ENCODE peak calls at places on chromosomes 16 and 17, in six cellular contexts. C is IMR-90, T is H9, X is H1, E is trophoblast cell, M is mesenchymal stem cell. A is an unnamed sample.

GRCh38 chr16:46882940-46883307 is 1.2 kb upstream of the GPT2 start:
- DNase-seq in M (no peak), T (no peak), X (no peak), E (no peak), C (no peak), A (no peak)

GRCh38 chr17:62895650-62896301 is 70.3 kb upstream of the TANC2 start:
- DNase-seq in C (peak), X (no peak), E (peak), T (no peak), M (peak), A (no peak)

GRCh38 chr17:63290784-63291183 is 155.3 kb downstream of the CYB561 start:
- DNase-seq in C (no peak), E (no peak), X (no peak), M (no peak), T (no peak), A (no peak)

GRCh38 chr16:14186007-14186953 is 115.2 kb downstream of the MRTFB start:
- DNase-seq in X (peak), E (peak), M (peak), T (peak), C (peak), A (peak)

GRCh38 chr16:3059723-3060242 is 5.7 kb upstream of the IL32 start:
- DNase-seq in T (no peak), M (no peak), E (no peak), C (no peak), X (no peak), A (no peak)

GRCh38 chr17:44775838-44776621 is 17.2 kb downstream of the ADAM11 start:
- DNase-seq in X (no peak), E (no peak), M (no peak), T (peak), C (no peak), A (no peak)

GRCh38 chr17:19740933-19741332 is 7.2 kb downstream of the ALDH3A1 start:
- DNase-seq in E (no peak), X (no peak), M (no peak), C (no peak), T (no peak), A (no peak)

GRCh38 chr17:19937522-19937921 is 40.1 kb downstream of the AKAP10 start:
- DNase-seq in M (peak), E (peak), C (peak), T (no peak), X (no peak), A (no peak)

GRCh38 chr17:58686980-58687379 is 4.9 kb downstream of the TEX14 start:
- DNase-seq in E (peak), X (no peak), T (no peak), M (no peak), C (no peak), A (no peak)

GRCh38 chr16:57742543-57742942 is 7.0 kb downstream of the KATNB1 start:
- DNase-seq in T (no peak), E (no peak), M (no peak), C (no peak), X (no peak), A (no peak)

GRCh38 chr17:63442549-63443035 is 3.5 kb downstream of the CYB561 start:
- DNase-seq in E (no peak), M (no peak), X (no peak), C (no peak), T (peak), A (no peak)

GRCh38 chr17:39927928-39928867 is 666 bp downstream of the LRRC3C start:
- DNase-seq in X (peak), C (no peak), M (peak), T (peak), E (peak), A (no peak)

GRCh38 chr17:74528491-74529199 is 2.6 kb downstream of the CD300LB start:
- DNase-seq in T (peak), C (no peak), M (no peak), E (peak), X (no peak), A (no peak)

DNA sequence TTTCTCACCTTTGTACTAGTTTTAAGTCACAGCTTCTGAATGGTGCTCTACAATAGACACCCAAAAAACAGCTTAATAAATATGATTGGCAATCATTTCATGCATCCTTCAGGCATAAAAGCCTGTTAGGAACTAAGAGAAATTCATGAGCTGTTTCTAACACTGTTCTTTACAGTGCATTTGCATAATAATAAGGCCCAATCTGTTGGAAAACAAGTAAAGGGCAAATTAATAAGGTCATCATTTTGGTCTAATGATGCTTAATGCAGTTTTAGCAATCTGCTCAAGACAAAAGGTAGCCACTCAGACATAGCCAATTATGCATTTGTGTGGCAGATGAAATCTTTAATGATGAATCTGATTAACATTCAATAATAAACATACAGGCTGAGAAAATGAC is 55.5 kb upstream of the NACA2 start:
- DNase-seq in T (no peak), C (no peak), X (no peak), E (no peak), M (no peak), A (no peak)
- H3K14ac ChIP-seq in T (no peak), C (peak), X (no peak), E (no peak), M (no peak), A (no peak)

GRCh38 chr16:85045077-85045476 is 17.5 kb downstream of the KIAA0513 start:
- DNase-seq in E (no peak), T (no peak), X (no peak), M (no peak), C (no peak), A (no peak)

GRCh38 chr16:85046957-85047866 is 19.6 kb downstream of the KIAA0513 start:
- DNase-seq in M (peak), X (no peak), T (no peak), E (no peak), C (no peak), A (no peak)

GRCh38 chr16:85045641-85046471 is 18.3 kb downstream of the KIAA0513 start:
- DNase-seq in C (no peak), E (no peak), M (no peak), X (no peak), T (no peak), A (no peak)

GRCh38 chr16:85047867-85048455 is 20.4 kb downstream of the KIAA0513 start:
- DNase-seq in T (no peak), C (no peak), E (no peak), X (no peak), M (no peak), A (no peak)

GRCh38 chr16:85046472-85046916 is 18.9 kb downstream of the KIAA0513 start:
- DNase-seq in C (no peak), T (no peak), E (no peak), M (no peak), X (no peak), A (no peak)
- H3K23ac ChIP-seq in C (no peak), T (no peak), E (no peak), M (no peak), X (no peak), A (no peak)

DNA sequence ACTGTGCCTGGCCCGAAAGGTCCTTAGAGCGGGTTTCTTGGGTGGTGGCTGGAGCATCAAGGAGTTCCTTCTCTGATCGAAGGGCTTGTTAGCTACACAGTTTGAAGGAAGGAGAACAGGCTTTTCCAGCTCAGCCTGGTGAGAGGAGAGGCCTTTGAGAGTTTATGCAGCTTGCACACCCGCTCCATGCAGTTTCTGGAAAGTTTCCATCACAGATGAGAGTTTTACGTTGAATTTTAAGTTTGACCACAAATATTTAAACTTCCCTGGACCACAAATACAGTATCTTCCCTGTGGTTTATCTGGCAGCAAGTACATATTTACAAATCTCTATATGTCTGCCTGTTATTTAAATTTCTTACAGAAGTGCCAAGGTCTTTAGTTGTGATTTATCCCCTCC is 56.8 kb downstream of the HIC1 start:
- DNase-seq in C (peak), M (peak), T (no peak), E (peak), X (no peak), A (no peak)
- H4K8ac ChIP-seq in C (no peak), M (peak), T (no peak), E (no peak), X (no peak), A (no peak)

GRCh38 chr17:34673516-34673915 is 94.1 kb downstream of the TMEM132E start:
- DNase-seq in T (no peak), C (no peak), M (no peak), X (no peak), E (no peak), A (no peak)

GRCh38 chr17:34669511-34669910 is 90.1 kb downstream of the TMEM132E start:
- DNase-seq in C (no peak), T (peak), X (no peak), E (no peak), M (no peak), A (no peak)

GRCh38 chr17:34670618-34671017 is 91.2 kb downstream of the TMEM132E start:
- DNase-seq in T (peak), M (no peak), X (no peak), C (no peak), E (no peak), A (no peak)

GRCh38 chr17:34672176-34672785 is 92.9 kb downstream of the TMEM132E start:
- DNase-seq in X (no peak), T (no peak), E (no peak), C (no peak), M (no peak), A (no peak)

GRCh38 chr17:34671191-34671590 is 91.8 kb downstream of the TMEM132E start:
- DNase-seq in E (no peak), T (no peak), M (no peak), C (no peak), X (no peak), A (no peak)
- H3K14ac ChIP-seq in E (no peak), T (no peak), M (no peak), C (no peak), X (no peak), A (no peak)

GRCh38 chr16:80512460-80512859 is 28.3 kb upstream of the DYNLRB2 start:
- DNase-seq in M (no peak), X (no peak), T (no peak), E (no peak), C (no peak), A (no peak)
- H3K23ac ChIP-seq in M (no peak), X (peak), T (no peak), E (no peak), C (no peak), A (no peak)

GRCh38 chr17:81396722-81397313 is 1.6 kb downstream of the BAHCC1 start:
- DNase-seq in X (peak), T (peak), C (no peak), M (peak), E (peak), A (no peak)
- H4K8ac ChIP-seq in X (peak), T (no peak), C (no peak), M (peak), E (peak), A (peak)

DNA sequence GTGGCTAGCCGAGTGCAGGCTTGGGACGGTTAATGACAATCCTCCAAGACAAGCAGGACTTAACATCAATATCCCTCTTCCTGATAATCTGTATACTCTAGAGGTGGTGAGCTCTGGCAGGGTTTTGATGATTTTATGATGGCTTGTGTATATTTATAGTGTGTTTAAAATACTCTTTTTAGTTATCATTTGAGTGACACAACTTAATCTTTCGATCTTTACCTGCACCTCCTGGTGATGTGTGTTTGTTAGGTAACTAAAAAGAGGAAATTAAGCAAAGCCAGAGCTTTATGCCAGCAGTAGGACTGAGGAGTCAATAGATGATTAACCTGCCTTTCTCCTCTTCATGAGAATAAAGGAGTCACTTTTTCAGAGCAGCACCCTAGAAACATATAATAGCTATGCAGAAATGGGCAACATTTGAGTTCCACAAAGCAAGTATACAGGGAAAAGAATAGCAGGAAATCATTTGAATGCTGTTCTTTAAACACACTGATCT is 210.5 kb downstream of the IRX3 start:
- DNase-seq in X (no peak), C (no peak), T (no peak), E (no peak), M (no peak), A (no peak)
- H3K14ac ChIP-seq in X (no peak), C (no peak), T (no peak), E (no peak), M (no peak), A (no peak)

DNA sequence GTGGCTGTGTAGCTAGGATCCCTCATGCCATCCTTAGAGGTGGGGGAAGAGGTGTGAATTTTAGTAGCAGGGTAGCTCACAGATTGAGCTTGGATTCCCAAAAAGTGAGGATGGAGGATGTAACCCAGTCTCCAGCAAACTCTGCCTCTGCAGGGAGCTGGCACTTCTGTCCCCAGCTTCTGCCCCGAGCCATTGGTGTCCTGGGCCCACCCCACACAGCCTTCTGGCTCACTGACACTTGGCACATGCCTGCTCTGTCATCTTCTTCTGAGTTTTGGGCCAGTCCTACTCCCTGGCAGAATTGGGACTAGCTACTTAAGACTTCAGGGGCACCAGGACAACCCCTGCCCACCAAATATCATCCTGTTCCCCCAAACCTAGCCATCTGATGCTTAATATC is 2.3 kb downstream of the CACNG5 start:
- DNase-seq in X (no peak), C (no peak), T (no peak), M (no peak), E (no peak), A (no peak)
- H3K23ac ChIP-seq in X (no peak), C (no peak), T (no peak), M (no peak), E (no peak), A (peak)